ENCODE peak calls at places on chromosomes 13 and 19, in five cellular contexts. B is endodermal cell; K is CD8-positive, alpha-beta T cell; E is AG09319; R is right lobe of liver. T is an unnamed sample.
A peak's percentile ranks its signal among the peaks of the same experiment; 100 is the strongest.

GRCh38 chr13:105665284-105665683 is 870.2 kb downstream of the EFNB2 start:
- DNase-seq in B (no peak), K (no peak), E (no peak), R (no peak), T (no peak)

GRCh38 chr19:12936582-12936981 is 1.8 kb upstream of the CALR start:
- DNase-seq in B (peak; percentile 53), K (no peak), E (no peak), R (no peak), T (no peak)

GRCh38 chr13:32390048-32390447 is 37.9 kb downstream of the N4BP2L1 start:
- DNase-seq in B (no peak), K (no peak), E (no peak), R (no peak), T (no peak)

GRCh38 chr19:17419154-17419490 is 725 bp upstream of the MVB12A start:
- DNase-seq in B (no peak), K (no peak), E (no peak), R (no peak), T (no peak)

GRCh38 chr19:35341006-35341405 is 6.7 kb upstream of the FFAR1 start:
- DNase-seq in B (no peak), K (no peak), E (no peak), R (no peak), T (no peak)

GRCh38 chr13:107912745-107913144 is 302.6 kb downstream of the LIG4 start:
- DNase-seq in B (no peak), K (no peak), E (no peak), R (no peak), T (no peak)

GRCh38 chr19:55253842-55254624 is 4.8 kb downstream of the PPP6R1 start:
- DNase-seq in B (no peak), K (peak; percentile 70), E (no peak), R (no peak), T (no peak)

GRCh38 chr19:49333426-49334288 is 1.5 kb upstream of the CD37 start:
- DNase-seq in B (peak; percentile 44), K (peak; percentile 80), E (no peak), R (peak; percentile 53), T (no peak)

GRCh38 chr19:43623889-43624670 is 4.7 kb upstream of the ZNF428 start:
- DNase-seq in B (peak; percentile 93), K (no peak), E (no peak), R (no peak), T (no peak)

GRCh38 chr19:48596679-48597465 is 9.7 kb upstream of the SPACA4 start:
- DNase-seq in B (no peak), K (peak; percentile 30), E (no peak), R (no peak), T (no peak)

GRCh38 chr13:113157206-113157928 is 1.1 kb upstream of the PROZ start:
- DNase-seq in B (peak; percentile 51), K (no peak), E (no peak), R (no peak), T (no peak)

GRCh38 chr13:113153810-113154748 is 4.4 kb upstream of the PROZ start:
- DNase-seq in B (peak; percentile 88), K (peak; percentile 73), E (peak; percentile 22), R (peak; percentile 90), T (peak; percentile 28)

GRCh38 chr13:113157929-113158747 is at the start of gene PROZ:
- DNase-seq in B (no peak), K (no peak), E (no peak), R (peak; percentile 80), T (no peak)

GRCh38 chr13:113155201-113155600 is 3.2 kb upstream of the PROZ start:
- DNase-seq in B (peak; percentile 41), K (no peak), E (no peak), R (no peak), T (no peak)

DNA sequence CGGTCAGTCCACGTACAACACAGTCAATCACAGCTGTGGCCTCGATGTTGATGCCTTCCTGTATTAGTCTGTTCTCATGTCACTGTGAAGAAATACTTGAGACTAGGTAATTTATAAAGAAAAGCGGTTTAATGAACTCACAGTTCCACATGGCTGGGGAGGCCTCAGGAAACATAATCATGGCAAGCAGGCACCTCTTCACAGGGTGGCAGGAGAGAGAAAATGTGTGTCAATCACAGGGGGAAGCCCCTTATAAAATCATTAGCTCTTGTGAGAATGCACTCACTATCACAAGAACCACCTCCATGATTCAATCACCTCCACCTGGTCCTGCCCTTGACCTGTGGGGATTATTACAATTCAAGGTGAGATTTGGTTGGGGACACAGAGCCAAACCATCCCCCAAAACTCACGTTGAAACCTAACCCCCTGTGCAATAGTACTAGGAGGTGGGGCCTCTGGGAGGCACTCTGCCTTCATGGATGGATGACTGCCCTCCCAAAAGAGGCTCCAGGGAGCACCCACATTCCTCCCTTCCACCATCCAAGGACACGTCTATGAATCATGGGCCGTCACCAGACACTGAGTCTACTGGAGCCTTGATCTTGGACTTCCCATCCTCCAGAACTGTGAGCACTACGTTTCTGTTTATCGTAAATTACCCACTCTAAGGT is 2.3 kb upstream of the PROZ start:
- DNase-seq in B (no peak), K (no peak), E (no peak), R (no peak), T (no peak)
- TF ChIP-seq CTCF in B (no peak), K (no peak), E (no peak), R (no peak), T (no peak)

GRCh38 chr13:51800456-51800855 is 3.5 kb downstream of the DHRS12 start:
- DNase-seq in B (no peak), K (no peak), E (no peak), R (peak; percentile 70), T (no peak)

GRCh38 chr13:51794959-51795358 is 9.0 kb downstream of the DHRS12 start:
- DNase-seq in B (no peak), K (no peak), E (no peak), R (no peak), T (no peak)

GRCh38 chr13:51795419-51795818 is 8.5 kb downstream of the DHRS12 start:
- DNase-seq in B (peak; percentile 60), K (no peak), E (no peak), R (no peak), T (no peak)

GRCh38 chr13:51799261-51799660 is 4.7 kb downstream of the DHRS12 start:
- DNase-seq in B (no peak), K (no peak), E (no peak), R (no peak), T (no peak)

GRCh38 chr13:51797664-51798488 is 6.1 kb downstream of the DHRS12 start:
- DNase-seq in B (peak; percentile 91), K (peak; percentile 54), E (no peak), R (peak; percentile 49), T (peak; percentile 35)
- TF ChIP-seq CTCF in B (peak; percentile 81), K (peak; percentile 51), E (peak; percentile 30), R (peak; percentile 60), T (peak; percentile 74)

DNA sequence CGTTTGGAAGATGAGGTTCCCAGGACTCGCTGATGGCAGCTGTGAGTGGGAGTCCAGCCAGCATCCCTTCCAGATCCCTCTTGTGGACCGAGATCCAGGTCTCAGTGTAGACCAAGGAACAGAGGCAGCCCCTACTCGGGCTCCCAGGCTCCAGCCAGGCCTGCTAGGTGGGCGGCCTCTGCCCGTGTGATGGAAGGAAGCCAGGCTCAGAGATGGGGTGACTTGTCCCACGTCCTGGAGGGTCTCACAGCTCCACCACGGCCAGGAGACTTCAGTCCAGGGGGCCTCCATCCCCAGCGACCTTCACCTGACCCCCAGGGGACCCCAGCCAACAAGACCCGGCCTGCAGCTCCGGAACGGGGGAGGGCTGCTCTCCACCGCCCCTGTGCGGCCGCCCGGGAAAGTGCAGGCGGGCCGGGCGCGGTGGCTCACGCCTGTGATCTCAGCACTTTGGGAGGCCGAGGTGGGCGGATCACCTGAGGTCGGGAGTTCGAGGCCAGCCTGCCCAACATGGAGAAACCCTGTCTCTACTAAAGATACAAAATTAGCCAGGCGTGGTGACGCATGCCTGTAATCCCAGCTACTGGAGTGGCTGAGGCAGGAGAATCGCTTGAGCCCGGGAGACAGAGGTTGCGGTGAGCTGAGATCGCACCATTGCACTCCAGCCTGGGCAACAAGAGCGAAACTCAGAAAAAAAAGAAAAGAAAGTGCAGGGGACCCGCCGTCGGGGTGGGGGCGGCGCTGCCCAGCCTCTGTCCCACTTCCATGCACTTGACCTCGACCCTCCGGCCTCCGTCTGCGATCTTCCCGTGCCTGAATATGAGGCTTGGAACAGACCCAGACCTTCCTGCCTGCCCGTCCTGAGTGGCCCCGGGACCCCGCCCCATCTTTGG is 600 bp upstream of the MADCAM1 start:
- DNase-seq in B (peak; percentile 92), K (peak; percentile 30), E (no peak), R (no peak), T (peak; percentile 28)
- TF ChIP-seq CTCF in B (peak; percentile 96), K (peak; percentile 66), E (peak; percentile 56), R (peak; percentile 67), T (peak; percentile 87)

GRCh38 chr19:3234800-3235199 is 10.3 kb downstream of the CELF5 start:
- DNase-seq in B (peak; percentile 83), K (no peak), E (no peak), R (no peak), T (no peak)
- TF ChIP-seq CTCF in B (peak; percentile 68), K (no peak), E (peak; percentile 6), R (no peak), T (peak; percentile 56)

GRCh38 chr13:81714513-81714912 is 1373.6 kb upstream of the SPRY2 start:
- DNase-seq in B (no peak), K (no peak), E (no peak), R (no peak), T (no peak)
- TF ChIP-seq CTCF in B (peak; percentile 58), K (no peak), E (no peak), R (no peak), T (no peak)

GRCh38 chr19:15450528-15450890 is 753 bp upstream of the WIZ start:
- DNase-seq in B (no peak), K (no peak), E (no peak), R (no peak), T (no peak)

GRCh38 chr19:15454371-15454800 is 4.6 kb upstream of the WIZ start:
- DNase-seq in B (no peak), K (no peak), E (no peak), R (peak; percentile 41), T (no peak)

GRCh38 chr19:15453906-15454305 is 4.2 kb upstream of the WIZ start:
- DNase-seq in B (no peak), K (no peak), E (no peak), R (no peak), T (no peak)

GRCh38 chr19:15452111-15453047 is 2.6 kb upstream of the WIZ start:
- DNase-seq in B (peak; percentile 99), K (no peak), E (peak; percentile 54), R (peak; percentile 91), T (no peak)

DNA sequence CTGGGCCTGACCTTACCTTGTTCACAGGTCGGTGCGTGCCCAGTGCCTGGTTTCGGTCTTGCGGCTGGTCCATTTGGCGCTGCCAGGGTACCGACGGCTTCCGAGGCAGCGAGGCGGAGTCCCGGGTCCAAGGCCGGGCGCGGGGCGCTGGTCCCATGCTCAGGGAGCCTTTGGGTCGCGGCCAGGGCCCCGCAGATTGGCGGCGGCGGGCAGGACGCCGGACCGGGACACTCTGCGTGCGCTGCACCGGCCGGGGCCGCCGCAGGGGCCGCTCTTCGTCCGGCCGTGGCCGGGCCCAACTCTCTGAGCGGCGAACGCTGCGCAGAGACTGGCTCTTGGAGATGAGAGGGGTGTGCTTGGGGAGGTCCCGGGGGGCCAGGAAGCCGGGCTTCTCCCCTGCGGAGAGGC is 3.3 kb upstream of the WIZ start:
- DNase-seq in B (peak; percentile 78), K (no peak), E (no peak), R (peak; percentile 49), T (no peak)
- TF ChIP-seq CTCF in B (peak; percentile 60), K (no peak), E (peak; percentile 13), R (peak; percentile 51), T (peak; percentile 38)